ENCODE peak calls at places on chromosomes 7 and 10, in nine cellular contexts. One of them, this sample, is unnamed.

GRCh38 chr10:48206470-48207250 is 67.8 kb downstream of the FRMPD2 start:
- DNase-seq in K562: no peak
- DNase-seq in NB4: no peak
- DNase-seq in H1: no peak
- DNase-seq in SK-N-SH: no peak
- DNase-seq in HCT116: no peak
- DNase-seq in HepG2: no peak
- DNase-seq in endothelial cell of umbilical vein: no peak
- DNase-seq in A549: no peak
- DNase-seq in this sample: no peak

GRCh38 chr7:132411142-132411541 is 165.1 kb downstream of the PLXNA4 start:
- DNase-seq in NB4: no peak
- DNase-seq in HepG2: no peak
- DNase-seq in H1: no peak
- DNase-seq in SK-N-SH: no peak
- DNase-seq in A549: no peak
- DNase-seq in K562: no peak
- DNase-seq in endothelial cell of umbilical vein: no peak
- DNase-seq in HCT116: no peak
- DNase-seq in this sample: no peak

GRCh38 chr10:122102146-122102866 is 113.3 kb downstream of the TACC2 start:
- DNase-seq in K562: no peak
- DNase-seq in A549: peak
- DNase-seq in HepG2: no peak
- DNase-seq in H1: no peak
- DNase-seq in SK-N-SH: no peak
- DNase-seq in endothelial cell of umbilical vein: no peak
- DNase-seq in HCT116: no peak
- DNase-seq in NB4: no peak
- DNase-seq in this sample: no peak

GRCh38 chr10:122657255-122657654 is 42.4 kb downstream of the C10orf120 start:
- DNase-seq in HepG2: no peak
- DNase-seq in H1: no peak
- DNase-seq in endothelial cell of umbilical vein: no peak
- DNase-seq in NB4: no peak
- DNase-seq in A549: no peak
- DNase-seq in SK-N-SH: no peak
- DNase-seq in K562: no peak
- DNase-seq in HCT116: no peak
- DNase-seq in this sample: no peak

GRCh38 chr7:873367-874002 is 2.9 kb upstream of the GET4 start:
- DNase-seq in HepG2: peak
- DNase-seq in endothelial cell of umbilical vein: peak
- DNase-seq in H1: peak
- DNase-seq in SK-N-SH: peak
- DNase-seq in HCT116: peak
- DNase-seq in A549: peak
- DNase-seq in K562: peak
- DNase-seq in NB4: peak
- DNase-seq in this sample: peak

GRCh38 chr7:139651308-139651707 is 126.5 kb downstream of the HIPK2 start:
- DNase-seq in NB4: no peak
- DNase-seq in K562: no peak
- DNase-seq in H1: no peak
- DNase-seq in A549: no peak
- DNase-seq in HepG2: no peak
- DNase-seq in HCT116: no peak
- DNase-seq in SK-N-SH: peak
- DNase-seq in endothelial cell of umbilical vein: peak
- DNase-seq in this sample: no peak

GRCh38 chr7:142833174-142834027 is 21.5 kb upstream of the EPHB6 start:
- DNase-seq in H1: no peak
- DNase-seq in SK-N-SH: no peak
- DNase-seq in NB4: peak
- DNase-seq in A549: no peak
- DNase-seq in K562: no peak
- DNase-seq in endothelial cell of umbilical vein: no peak
- DNase-seq in HCT116: no peak
- DNase-seq in HepG2: no peak
- DNase-seq in this sample: no peak

GRCh38 chr7:20532841-20533240 is 82.6 kb upstream of the ABCB5 start:
- DNase-seq in HepG2: no peak
- DNase-seq in H1: no peak
- DNase-seq in endothelial cell of umbilical vein: peak
- DNase-seq in A549: no peak
- DNase-seq in K562: no peak
- DNase-seq in NB4: no peak
- DNase-seq in HCT116: no peak
- DNase-seq in SK-N-SH: no peak
- DNase-seq in this sample: no peak

GRCh38 chr7:131536361-131536849 is 20.0 kb downstream of the PODXL start:
- DNase-seq in K562: no peak
- DNase-seq in A549: no peak
- DNase-seq in HepG2: no peak
- DNase-seq in NB4: no peak
- DNase-seq in SK-N-SH: no peak
- DNase-seq in H1: no peak
- DNase-seq in endothelial cell of umbilical vein: no peak
- DNase-seq in HCT116: no peak
- DNase-seq in this sample: peak

GRCh38 chr7:2863461-2864066 is 19.5 kb upstream of the GNA12 start:
- DNase-seq in HepG2: peak
- DNase-seq in A549: peak
- DNase-seq in endothelial cell of umbilical vein: peak
- DNase-seq in K562: peak
- DNase-seq in NB4: peak
- DNase-seq in H1: no peak
- DNase-seq in HCT116: peak
- DNase-seq in SK-N-SH: peak
- DNase-seq in this sample: peak

GRCh38 chr7:12709731-12710502 is 22.5 kb downstream of the ARL4A start:
- DNase-seq in HCT116: no peak
- DNase-seq in A549: no peak
- DNase-seq in NB4: no peak
- DNase-seq in K562: no peak
- DNase-seq in SK-N-SH: no peak
- DNase-seq in HepG2: no peak
- DNase-seq in endothelial cell of umbilical vein: no peak
- DNase-seq in H1: no peak
- DNase-seq in this sample: no peak

GRCh38 chr10:18044976-18045720 is 93.4 kb downstream of the SLC39A12 start:
- DNase-seq in HepG2: no peak
- DNase-seq in endothelial cell of umbilical vein: no peak
- DNase-seq in HCT116: no peak
- DNase-seq in NB4: peak
- DNase-seq in A549: no peak
- DNase-seq in SK-N-SH: no peak
- DNase-seq in H1: no peak
- DNase-seq in K562: no peak
- DNase-seq in this sample: no peak

GRCh38 chr10:130775311-130775710 is 536.2 kb downstream of the TCERG1L start:
- DNase-seq in NB4: no peak
- DNase-seq in endothelial cell of umbilical vein: no peak
- DNase-seq in HepG2: no peak
- DNase-seq in HCT116: no peak
- DNase-seq in K562: no peak
- DNase-seq in H1: no peak
- DNase-seq in SK-N-SH: no peak
- DNase-seq in A549: no peak
- DNase-seq in this sample: no peak

GRCh38 chr7:149707448-149707886 is 65.9 kb downstream of the ZNF467 start:
- DNase-seq in HepG2: peak
- DNase-seq in HCT116: no peak
- DNase-seq in H1: no peak
- DNase-seq in SK-N-SH: no peak
- DNase-seq in K562: no peak
- DNase-seq in NB4: peak
- DNase-seq in A549: no peak
- DNase-seq in endothelial cell of umbilical vein: no peak
- DNase-seq in this sample: no peak

GRCh38 chr7:100962537-100962936 is 6.8 kb upstream of the MUC12 start:
- DNase-seq in NB4: no peak
- DNase-seq in K562: no peak
- DNase-seq in HepG2: no peak
- DNase-seq in SK-N-SH: no peak
- DNase-seq in endothelial cell of umbilical vein: no peak
- DNase-seq in A549: no peak
- DNase-seq in HCT116: no peak
- DNase-seq in H1: no peak
- DNase-seq in this sample: no peak
- TF ChIP-seq MAX in NB4: no peak
- TF ChIP-seq MAX in K562: no peak
- TF ChIP-seq MAX in HepG2: no peak
- TF ChIP-seq MAX in SK-N-SH: no peak
- TF ChIP-seq MAX in endothelial cell of umbilical vein: no peak
- TF ChIP-seq MAX in A549: no peak
- TF ChIP-seq MAX in HCT116: no peak
- TF ChIP-seq MAX in H1: no peak
- TF ChIP-seq MAX in this sample: no peak

GRCh38 chr10:133462512-133463305 is 9.0 kb downstream of the SCART1 start:
- DNase-seq in endothelial cell of umbilical vein: no peak
- DNase-seq in HepG2: no peak
- DNase-seq in NB4: no peak
- DNase-seq in HCT116: no peak
- DNase-seq in A549: no peak
- DNase-seq in H1: no peak
- DNase-seq in SK-N-SH: peak
- DNase-seq in K562: no peak
- DNase-seq in this sample: no peak

GRCh38 chr10:133460208-133460769 is 6.5 kb downstream of the SCART1 start:
- DNase-seq in HCT116: no peak
- DNase-seq in H1: no peak
- DNase-seq in NB4: no peak
- DNase-seq in endothelial cell of umbilical vein: no peak
- DNase-seq in SK-N-SH: no peak
- DNase-seq in K562: no peak
- DNase-seq in A549: no peak
- DNase-seq in HepG2: no peak
- DNase-seq in this sample: no peak

GRCh38 chr10:133461027-133461426 is 7.3 kb downstream of the SCART1 start:
- DNase-seq in H1: no peak
- DNase-seq in A549: no peak
- DNase-seq in NB4: no peak
- DNase-seq in K562: no peak
- DNase-seq in endothelial cell of umbilical vein: no peak
- DNase-seq in HepG2: no peak
- DNase-seq in SK-N-SH: no peak
- DNase-seq in HCT116: no peak
- DNase-seq in this sample: no peak

GRCh38 chr10:133459454-133460207 is 5.9 kb downstream of the SCART1 start:
- DNase-seq in SK-N-SH: no peak
- DNase-seq in A549: no peak
- DNase-seq in HepG2: no peak
- DNase-seq in endothelial cell of umbilical vein: no peak
- DNase-seq in H1: no peak
- DNase-seq in HCT116: no peak
- DNase-seq in NB4: no peak
- DNase-seq in K562: no peak
- DNase-seq in this sample: no peak

GRCh38 chr10:133461841-133462240 is 8.1 kb downstream of the SCART1 start:
- DNase-seq in NB4: no peak
- DNase-seq in HepG2: no peak
- DNase-seq in H1: no peak
- DNase-seq in SK-N-SH: peak
- DNase-seq in A549: no peak
- DNase-seq in endothelial cell of umbilical vein: no peak
- DNase-seq in HCT116: no peak
- DNase-seq in K562: no peak
- DNase-seq in this sample: no peak
- TF ChIP-seq MAX in NB4: no peak
- TF ChIP-seq MAX in HepG2: no peak
- TF ChIP-seq MAX in H1: no peak
- TF ChIP-seq MAX in SK-N-SH: no peak
- TF ChIP-seq MAX in A549: no peak
- TF ChIP-seq MAX in endothelial cell of umbilical vein: no peak
- TF ChIP-seq MAX in HCT116: no peak
- TF ChIP-seq MAX in K562: no peak
- TF ChIP-seq MAX in this sample: no peak

GRCh38 chr7:93736970-93737369 is 153.6 kb downstream of the TFPI2 start:
- DNase-seq in H1: no peak
- DNase-seq in HCT116: no peak
- DNase-seq in SK-N-SH: no peak
- DNase-seq in A549: no peak
- DNase-seq in K562: no peak
- DNase-seq in NB4: no peak
- DNase-seq in HepG2: no peak
- DNase-seq in endothelial cell of umbilical vein: no peak
- DNase-seq in this sample: no peak
- TF ChIP-seq MAX in H1: no peak
- TF ChIP-seq MAX in HCT116: no peak
- TF ChIP-seq MAX in SK-N-SH: no peak
- TF ChIP-seq MAX in A549: no peak
- TF ChIP-seq MAX in K562: no peak
- TF ChIP-seq MAX in NB4: no peak
- TF ChIP-seq MAX in HepG2: no peak
- TF ChIP-seq MAX in endothelial cell of umbilical vein: no peak
- TF ChIP-seq MAX in this sample: no peak

GRCh38 chr10:20892011-20892585 is 5.0 kb downstream of the NEBL start:
- DNase-seq in HCT116: no peak
- DNase-seq in H1: no peak
- DNase-seq in SK-N-SH: peak
- DNase-seq in K562: no peak
- DNase-seq in NB4: no peak
- DNase-seq in A549: no peak
- DNase-seq in endothelial cell of umbilical vein: no peak
- DNase-seq in HepG2: no peak
- DNase-seq in this sample: no peak

GRCh38 chr10:20890491-20891337 is 6.4 kb downstream of the NEBL start:
- DNase-seq in H1: no peak
- DNase-seq in K562: no peak
- DNase-seq in HCT116: no peak
- DNase-seq in endothelial cell of umbilical vein: no peak
- DNase-seq in A549: no peak
- DNase-seq in HepG2: no peak
- DNase-seq in SK-N-SH: no peak
- DNase-seq in NB4: no peak
- DNase-seq in this sample: no peak

GRCh38 chr10:20891338-20891714 is 5.8 kb downstream of the NEBL start:
- DNase-seq in HCT116: no peak
- DNase-seq in SK-N-SH: no peak
- DNase-seq in K562: no peak
- DNase-seq in endothelial cell of umbilical vein: no peak
- DNase-seq in HepG2: no peak
- DNase-seq in H1: no peak
- DNase-seq in A549: no peak
- DNase-seq in NB4: no peak
- DNase-seq in this sample: no peak

GRCh38 chr10:20893297-20893696 is 3.8 kb downstream of the NEBL start:
- DNase-seq in H1: no peak
- DNase-seq in A549: no peak
- DNase-seq in HCT116: no peak
- DNase-seq in NB4: no peak
- DNase-seq in SK-N-SH: no peak
- DNase-seq in endothelial cell of umbilical vein: no peak
- DNase-seq in HepG2: no peak
- DNase-seq in K562: no peak
- DNase-seq in this sample: no peak

DNA sequence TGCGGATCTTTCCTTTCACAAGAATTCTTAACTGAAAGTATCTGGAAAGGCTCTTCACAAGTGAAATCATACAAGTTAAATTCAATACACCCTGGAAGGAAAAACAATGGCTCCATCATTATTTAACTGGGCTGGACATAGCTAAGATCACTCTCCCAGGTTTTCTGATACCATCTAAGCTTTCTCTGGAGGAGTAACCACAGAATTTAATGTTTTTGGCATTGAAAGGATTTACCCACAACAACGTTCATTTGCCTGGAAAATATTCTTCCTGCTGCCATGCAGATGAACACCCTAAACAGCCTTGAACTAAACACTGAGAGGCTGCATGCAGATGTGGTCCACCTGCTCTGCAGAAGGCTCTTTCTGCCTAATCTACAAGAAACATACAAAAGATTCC is 4.3 kb downstream of the NEBL start:
- DNase-seq in NB4: no peak
- DNase-seq in endothelial cell of umbilical vein: no peak
- DNase-seq in K562: no peak
- DNase-seq in A549: no peak
- DNase-seq in HepG2: no peak
- DNase-seq in SK-N-SH: no peak
- DNase-seq in H1: no peak
- DNase-seq in HCT116: no peak
- DNase-seq in this sample: no peak
- TF ChIP-seq MAX in NB4: no peak
- TF ChIP-seq MAX in endothelial cell of umbilical vein: no peak
- TF ChIP-seq MAX in K562: no peak
- TF ChIP-seq MAX in A549: no peak
- TF ChIP-seq MAX in HepG2: no peak
- TF ChIP-seq MAX in SK-N-SH: no peak
- TF ChIP-seq MAX in H1: no peak
- TF ChIP-seq MAX in HCT116: no peak
- TF ChIP-seq MAX in this sample: no peak

This sample was measured in WTC11.